ENCODE peak calls at places on chromosome 20, in eight cellular contexts. S, G, E, L, M, O, C and Y are unnamed samples.

GRCh38 chr20:4043329-4043728 is 28.0 kb upstream of the RNF24 start:
- DNase-seq in S (no peak), M (no peak), L (no peak), O (no peak), C (no peak), E (no peak), G (no peak), Y (no peak)

GRCh38 chr20:48283470-48284110 is 498.3 kb upstream of the SULF2 start:
- DNase-seq in E (no peak), O (peak; percentile 45), M (peak; percentile 25), L (no peak), S (no peak), C (no peak), G (peak; percentile 47), Y (peak; percentile 43)

GRCh38 chr20:50230184-50230583 is 39.6 kb downstream of the CEBPB start:
- DNase-seq in G (no peak), S (no peak), M (no peak), E (no peak), L (no peak), O (no peak), C (no peak), Y (no peak)

GRCh38 chr20:44334306-44334705 is 2.5 kb upstream of the R3HDML start:
- DNase-seq in E (no peak), L (no peak), C (no peak), M (no peak), O (no peak), S (no peak), G (no peak), Y (no peak)

GRCh38 chr20:12130781-12131180 is 213.1 kb downstream of the BTBD3 start:
- DNase-seq in G (no peak), M (no peak), O (no peak), L (no peak), C (no peak), S (no peak), E (no peak), Y (no peak)

GRCh38 chr20:6140947-6141346 is 18.1 kb upstream of the FERMT1 start:
- DNase-seq in E (no peak), O (peak; percentile 62), C (no peak), M (no peak), G (no peak), L (no peak), S (no peak), Y (no peak)

GRCh38 chr20:13061381-13061780 is 52.6 kb downstream of the SPTLC3 start:
- DNase-seq in S (no peak), M (no peak), L (no peak), E (no peak), G (no peak), O (no peak), C (no peak), Y (no peak)

GRCh38 chr20:62936996-62937352 is 973 bp upstream of the GID8 start:
- DNase-seq in L (no peak), O (peak; percentile 39), M (no peak), S (no peak), G (no peak), C (no peak), E (no peak), Y (no peak)

GRCh38 chr20:1376453-1377270 is 16.2 kb downstream of the FKBP1A start:
- DNase-seq in E (no peak), O (no peak), M (no peak), G (no peak), S (no peak), L (no peak), C (no peak), Y (no peak)

GRCh38 chr20:1376007-1376406 is 16.8 kb downstream of the FKBP1A start:
- DNase-seq in E (no peak), O (no peak), S (no peak), M (no peak), L (no peak), C (no peak), G (no peak), Y (no peak)

GRCh38 chr20:1377984-1378742 is 14.7 kb downstream of the FKBP1A start:
- DNase-seq in O (no peak), E (peak; percentile 26), C (no peak), L (no peak), G (no peak), M (no peak), S (no peak), Y (no peak)

GRCh38 chr20:1375515-1375914 is 17.3 kb downstream of the FKBP1A start:
- DNase-seq in L (no peak), M (no peak), O (no peak), E (no peak), S (no peak), C (no peak), G (no peak), Y (no peak)

GRCh38 chr20:1377341-1377871 is 15.4 kb downstream of the FKBP1A start:
- DNase-seq in G (no peak), E (no peak), S (no peak), O (no peak), C (no peak), L (no peak), M (no peak), Y (no peak)
- TF ChIP-seq POLR2A in G (no peak), E (no peak), S (no peak), O (no peak), C (no peak), L (no peak), M (no peak), Y (no peak)

GRCh38 chr20:21513881-21514540 is at the start of gene NKX2-2:
- DNase-seq in G (no peak), L (no peak), O (no peak), C (no peak), S (no peak), M (no peak), E (no peak), Y (no peak)

GRCh38 chr20:21515300-21516179 is 1.7 kb upstream of the NKX2-2 start:
- DNase-seq in M (no peak), E (no peak), L (no peak), S (no peak), O (no peak), C (no peak), G (no peak), Y (no peak)

GRCh38 chr20:21513181-21513663 is 642 bp downstream of the NKX2-2 start:
- DNase-seq in G (no peak), L (no peak), M (no peak), S (no peak), E (no peak), C (no peak), O (no peak), Y (no peak)

GRCh38 chr20:21516180-21516567 is 2.3 kb upstream of the NKX2-2 start:
- DNase-seq in G (no peak), C (no peak), L (no peak), M (no peak), E (no peak), O (no peak), S (no peak), Y (no peak)

DNA sequence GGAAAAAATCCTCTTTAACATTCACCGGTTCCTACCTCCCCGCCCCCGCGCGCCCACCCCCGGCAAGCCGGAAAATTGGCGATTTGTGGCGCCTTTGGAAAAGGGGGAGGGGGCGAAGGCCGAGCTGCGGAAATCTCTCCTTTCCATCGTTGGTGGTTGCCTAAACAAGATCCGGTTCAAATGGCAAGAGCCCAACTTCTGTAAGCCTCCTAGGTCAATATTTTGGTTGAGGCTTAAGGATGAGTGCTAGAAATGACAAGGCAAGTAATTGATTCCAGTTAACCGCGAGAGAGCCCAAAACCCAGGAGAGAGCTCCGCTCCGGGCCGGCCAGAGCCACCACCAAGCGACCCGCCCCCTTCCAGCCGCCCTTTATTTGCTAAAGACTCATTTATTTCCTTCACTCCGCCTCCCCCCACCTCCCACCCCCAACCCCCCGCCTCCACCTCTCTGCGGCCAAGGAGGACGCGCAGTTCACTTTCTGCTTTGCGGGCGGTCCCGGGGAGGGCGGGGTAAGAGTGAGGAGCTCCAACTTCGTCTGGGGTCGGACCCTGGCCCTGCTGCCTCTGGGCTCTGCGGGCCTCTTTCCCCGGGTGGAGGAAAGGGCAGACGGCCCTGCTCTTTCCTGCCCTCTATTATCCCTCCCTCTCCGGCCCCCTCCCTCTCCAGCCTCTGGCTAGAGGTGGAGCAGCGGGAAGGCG is 838 bp upstream of the NKX2-2 start:
- DNase-seq in G (no peak), C (no peak), S (no peak), L (no peak), M (no peak), O (no peak), E (no peak), Y (no peak)
- H3K4me3 ChIP-seq in G (no peak overlapping the region), C (no peak overlapping the region), S (no peak overlapping the region), L (no peak overlapping the region), M (no peak overlapping the region), O (peak overlapping the region; percentile 49), E (no peak overlapping the region), Y (no peak overlapping the region)

GRCh38 chr20:53939554-53940355 is 130.6 kb downstream of the BCAS1 start:
- DNase-seq in S (peak; percentile 84), M (peak; percentile 97), L (peak; percentile 93), C (peak; percentile 92), E (peak; percentile 88), G (peak; percentile 92), O (peak; percentile 94), Y (peak; percentile 94)

GRCh38 chr20:53940356-53940694 is 130.1 kb downstream of the BCAS1 start:
- DNase-seq in M (no peak), C (no peak), G (no peak), S (no peak), L (no peak), E (no peak), O (no peak), Y (no peak)

GRCh38 chr20:53938739-53939138 is 131.7 kb downstream of the BCAS1 start:
- DNase-seq in C (no peak), M (no peak), E (no peak), S (no peak), G (no peak), L (no peak), O (no peak), Y (no peak)

GRCh38 chr20:53937330-53937729 is 133.1 kb downstream of the BCAS1 start:
- DNase-seq in S (no peak), O (no peak), L (no peak), M (no peak), C (no peak), G (no peak), E (no peak), Y (no peak)

GRCh38 chr20:53937929-53938367 is 132.4 kb downstream of the BCAS1 start:
- DNase-seq in M (no peak), S (no peak), C (no peak), E (no peak), L (no peak), G (no peak), O (no peak), Y (no peak)
- TF ChIP-seq CTCF in M (no peak), S (no peak), C (no peak), E (no peak), L (no peak), G (no peak), O (no peak), Y (no peak)

DNA sequence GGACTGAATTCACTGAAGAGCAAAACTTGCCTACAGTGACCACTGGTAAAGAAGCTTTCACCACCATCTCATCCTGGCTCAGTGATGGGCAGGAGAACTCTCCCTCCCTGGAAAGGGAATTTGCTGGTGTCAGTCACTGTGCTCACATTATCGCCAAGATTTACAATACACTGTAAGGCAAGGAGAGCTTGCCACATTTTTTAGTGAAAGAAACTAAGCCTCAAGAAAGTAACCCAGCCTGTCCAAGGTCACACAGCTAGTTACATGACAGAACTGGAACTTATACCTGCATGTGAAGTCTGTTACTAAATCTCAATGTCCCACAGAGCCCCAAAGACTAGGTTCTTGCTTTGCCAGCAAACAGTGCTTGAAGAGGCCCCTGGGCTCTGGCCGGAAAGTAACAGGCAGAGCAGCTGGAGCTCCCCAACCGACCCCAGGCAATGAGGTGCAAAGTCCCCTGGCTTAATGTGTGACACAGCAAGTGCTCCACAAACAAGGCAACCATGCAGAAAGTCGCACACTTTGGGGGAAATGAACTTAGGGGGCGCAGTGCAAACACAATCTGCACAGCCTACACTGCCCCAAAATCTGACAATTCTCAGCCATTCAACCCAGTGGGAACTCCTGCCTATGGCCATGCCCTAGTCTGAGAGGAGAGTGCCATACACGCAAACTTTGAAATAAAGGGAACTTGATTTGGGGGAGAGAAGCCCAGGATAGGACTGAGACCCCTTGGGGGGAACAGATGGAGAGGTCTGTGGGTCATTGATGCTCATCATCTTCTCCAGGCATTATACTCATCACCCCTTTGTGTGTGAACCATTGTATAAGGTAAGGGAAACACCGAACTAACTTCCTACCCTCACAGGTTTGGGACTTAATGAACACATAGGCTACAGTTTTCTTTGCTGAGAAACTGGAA is 1.9 kb downstream of the BCL2L1 start:
- DNase-seq in C (peak; percentile 22), E (no peak), O (no peak), G (no peak), M (peak; percentile 60), L (no peak), S (no peak), Y (no peak)
- TF ChIP-seq POLR2A in C (no peak), E (no peak), O (no peak), G (no peak), M (peak; percentile 22), L (no peak), S (no peak), Y (peak; percentile 18)